ENCODE peak calls at places on chromosome 5, in eight cellular contexts. E is CD4-positive, alpha-beta T cell; M is mammary epithelial cell; R is tibial artery; S is BE2C; T is osteocyte; C is osteoblast; Z is left lung. D is an unnamed sample.

GRCh38 chr5:74638776-74639537 is 1.6 kb downstream of the ENC1 start:
- DNase-seq in E (no peak), M (no peak), R (no peak), S (no peak), T (no peak), C (peak), Z (no peak), D (no peak)

GRCh38 chr5:54469655-54470054 is 14.2 kb downstream of the HSPB3 start:
- DNase-seq in E (no peak), M (no peak), R (no peak), S (no peak), T (no peak), C (peak), Z (no peak), D (no peak)

GRCh38 chr5:123429993-123430392 is 6.8 kb upstream of the CEP120 start:
- DNase-seq in E (no peak), M (peak), R (no peak), S (no peak), T (no peak), C (peak), Z (peak), D (no peak)

GRCh38 chr5:78574157-78574673 is 74.4 kb downstream of the LHFPL2 start:
- DNase-seq in E (no peak), M (no peak), R (no peak), S (no peak), T (no peak), C (no peak), Z (peak), D (no peak)

GRCh38 chr5:1536298-1537165 is 12.8 kb upstream of the LPCAT1 start:
- DNase-seq in E (peak), M (no peak), R (peak), S (no peak), T (peak), C (peak), Z (no peak), D (no peak)

GRCh38 chr5:132233811-132234683 is 6.4 kb upstream of the P4HA2 start:
- DNase-seq in E (no peak), M (peak), R (peak), S (no peak), T (no peak), C (no peak), Z (peak), D (no peak)

GRCh38 chr5:138948391-138949222 is 73.5 kb upstream of the LRRTM2 start:
- DNase-seq in E (no peak), M (no peak), R (peak), S (peak), T (no peak), C (no peak), Z (no peak), D (no peak)

GRCh38 chr5:133203317-133204305 is 151.8 kb downstream of the HSPA4 start:
- DNase-seq in E (no peak), M (no peak), R (no peak), S (peak), T (peak), C (no peak), Z (no peak), D (no peak)

GRCh38 chr5:14054965-14055963 is 87.9 kb upstream of the TRIO start:
- DNase-seq in E (no peak), M (peak), R (no peak), S (no peak), T (no peak), C (no peak), Z (no peak), D (no peak)

GRCh38 chr5:2149196-2149541 is 266.4 kb upstream of the IRX4 start:
- DNase-seq in E (no peak), M (peak), R (no peak), S (no peak), T (no peak), C (peak), Z (no peak), D (no peak)

GRCh38 chr5:33850100-33850594 is 41.6 kb downstream of the ADAMTS12 start:
- DNase-seq in E (no peak), M (peak), R (no peak), S (no peak), T (no peak), C (no peak), Z (no peak), D (no peak)

GRCh38 chr5:154945695-154946301 is 4.9 kb downstream of the MRPL22 start:
- DNase-seq in E (no peak), M (no peak), R (no peak), S (no peak), T (no peak), C (no peak), Z (no peak), D (no peak)
- TF ChIP-seq CTCF in E (peak), M (peak), R (peak), S (peak), T (peak), C (peak), Z (peak), D (peak)

DNA sequence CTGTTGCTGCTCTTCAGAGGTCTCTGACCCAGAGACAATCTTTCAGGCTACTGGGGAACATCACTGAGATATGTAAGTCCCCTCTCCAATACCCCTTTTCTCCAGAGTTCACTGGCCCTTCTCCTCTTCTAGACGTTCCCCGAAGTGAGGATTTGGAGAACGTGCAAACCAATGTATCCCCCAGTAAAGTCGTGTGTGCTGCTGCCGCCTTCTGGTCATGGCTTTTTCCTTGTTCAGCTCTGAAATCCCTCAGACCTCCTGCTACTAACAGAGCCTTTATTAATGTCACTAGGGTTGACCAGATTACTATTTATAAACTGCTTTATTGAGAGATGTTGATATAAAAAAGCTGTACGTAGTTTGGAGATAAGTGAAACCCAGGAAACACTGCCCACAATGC is 1028.6 kb downstream of the CDH9 start:
- DNase-seq in E (no peak), M (no peak), R (no peak), S (peak), T (no peak), C (no peak), Z (no peak), D (peak)
- TF ChIP-seq CTCF in E (no peak), M (no peak), R (no peak), S (peak), T (no peak), C (no peak), Z (no peak), D (peak)

DNA sequence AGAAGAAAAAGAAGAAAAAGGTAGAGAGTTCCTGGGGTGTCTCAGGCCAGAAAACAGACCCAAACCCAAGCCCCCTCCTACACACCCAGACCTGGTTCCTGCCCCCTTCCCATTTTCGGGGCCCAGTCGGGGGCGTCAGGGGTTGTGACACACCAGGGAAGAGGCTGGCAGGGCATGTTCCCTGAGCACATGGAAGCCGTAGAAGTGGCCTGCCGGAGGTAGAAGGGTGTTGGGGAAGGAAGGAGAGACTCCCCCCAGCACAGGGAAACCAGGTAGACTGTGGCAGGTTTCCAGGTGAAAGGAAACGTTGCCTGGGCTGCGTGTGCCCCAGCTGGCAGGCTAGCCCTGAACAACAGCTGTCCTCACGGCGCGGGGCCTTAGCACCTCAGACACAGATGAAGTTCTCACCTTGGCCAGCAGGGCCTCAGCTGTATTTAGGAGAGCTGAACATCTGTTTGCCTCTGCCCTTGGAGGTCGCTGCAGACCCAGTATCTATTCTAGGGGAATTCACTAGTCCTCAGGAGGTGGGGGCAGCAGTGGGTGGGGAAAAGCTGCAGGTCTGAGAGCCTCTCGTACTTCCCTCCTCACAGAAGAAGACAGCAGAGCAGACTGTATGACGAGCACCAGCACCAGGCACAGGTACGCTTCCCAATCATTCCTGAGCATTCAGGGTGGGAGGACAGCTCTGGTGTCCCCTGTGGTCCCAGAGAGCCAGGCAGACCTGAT is 14.1 kb downstream of the CD74 start:
- DNase-seq in E (no peak), M (no peak), R (no peak), S (peak), T (no peak), C (peak), Z (no peak), D (no peak)
- TF ChIP-seq CTCF in E (no peak), M (peak), R (peak), S (peak), T (no peak), C (peak), Z (no peak), D (peak)

GRCh38 chr5:82885657-82886389 is 191.4 kb downstream of the TMEM167A start:
- DNase-seq in E (no peak), M (peak), R (no peak), S (peak), T (no peak), C (no peak), Z (no peak), D (no peak)
- TF ChIP-seq CTCF in E (no peak), M (peak), R (no peak), S (peak), T (no peak), C (no peak), Z (no peak), D (no peak)

DNA sequence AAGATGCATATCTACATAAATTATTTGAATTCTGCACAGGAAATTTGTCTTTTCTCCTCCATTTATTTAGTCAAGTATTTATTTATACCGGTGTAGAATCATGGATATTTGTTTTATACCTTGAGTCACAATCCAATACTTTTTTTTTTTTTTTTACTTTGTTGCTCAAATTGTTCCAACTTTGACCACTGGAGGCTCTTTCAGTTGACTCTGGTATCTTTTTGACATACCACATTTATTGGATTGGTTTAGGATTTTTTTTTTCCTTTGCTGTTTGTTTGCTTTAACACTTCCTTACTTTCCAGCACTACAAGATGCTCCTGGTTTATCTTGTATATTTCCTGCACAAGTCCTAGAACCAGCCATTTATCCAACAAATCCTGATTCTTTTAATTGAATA is 543.1 kb upstream of the RIOK2 start:
- DNase-seq in E (no peak), M (no peak), R (no peak), S (no peak), T (no peak), C (no peak), Z (no peak), D (no peak)
- TF ChIP-seq CTCF in E (no peak), M (peak), R (no peak), S (peak), T (no peak), C (peak), Z (no peak), D (peak)

GRCh38 chr5:10460252-10460906 is 18.7 kb downstream of the ROPN1L start:
- DNase-seq in E (no peak), M (no peak), R (no peak), S (peak), T (no peak), C (peak), Z (peak), D (no peak)
- TF ChIP-seq CTCF in E (no peak), M (no peak), R (no peak), S (no peak), T (no peak), C (no peak), Z (no peak), D (no peak)

GRCh38 chr5:146564036-146564762 is 48.2 kb upstream of the GPR151 start:
- DNase-seq in E (no peak), M (peak), R (no peak), S (no peak), T (no peak), C (no peak), Z (no peak), D (no peak)

GRCh38 chr5:146561711-146562110 is 45.7 kb upstream of the GPR151 start:
- DNase-seq in E (no peak), M (no peak), R (no peak), S (no peak), T (no peak), C (no peak), Z (no peak), D (no peak)

GRCh38 chr5:146562461-146562860 is 46.5 kb upstream of the GPR151 start:
- DNase-seq in E (no peak), M (no peak), R (no peak), S (no peak), T (no peak), C (no peak), Z (no peak), D (no peak)

GRCh38 chr5:146568161-146568560 is 52.2 kb upstream of the GPR151 start:
- DNase-seq in E (no peak), M (no peak), R (no peak), S (no peak), T (no peak), C (no peak), Z (no peak), D (no peak)

GRCh38 chr5:146565764-146566163 is 49.8 kb upstream of the GPR151 start:
- DNase-seq in E (peak), M (peak), R (no peak), S (peak), T (no peak), C (peak), Z (no peak), D (peak)
- TF ChIP-seq CTCF in E (peak), M (peak), R (peak), S (peak), T (peak), C (peak), Z (peak), D (peak)

DNA sequence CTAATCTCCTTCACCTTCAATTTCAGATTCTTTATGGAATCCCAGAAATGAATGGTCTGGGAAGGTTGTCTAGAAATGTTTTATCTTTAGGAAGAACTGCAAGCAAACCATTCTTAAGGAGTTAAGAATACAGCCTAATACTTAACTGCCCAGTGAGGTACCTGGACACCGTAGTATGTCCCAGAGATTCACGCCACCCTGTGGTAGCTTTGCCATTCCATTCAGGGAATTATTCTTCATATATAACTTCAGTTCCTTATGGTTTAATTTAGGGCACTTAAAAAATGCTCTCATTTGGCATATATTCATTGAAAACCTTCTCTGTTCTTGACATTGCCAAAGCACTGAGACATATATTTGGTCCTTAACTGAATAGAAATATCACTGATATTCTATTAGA is 49.7 kb downstream of the ACTBL2 start:
- DNase-seq in E (no peak), M (peak), R (no peak), S (peak), T (no peak), C (no peak), Z (no peak), D (no peak)
- TF ChIP-seq CTCF in E (no peak), M (peak), R (no peak), S (peak), T (no peak), C (peak), Z (peak), D (peak)

GRCh38 chr5:157379983-157380382 is 80.0 kb upstream of the NIPAL4 start:
- DNase-seq in E (no peak), M (no peak), R (no peak), S (no peak), T (peak), C (no peak), Z (no peak), D (no peak)

GRCh38 chr5:157383151-157383810 is 76.7 kb upstream of the NIPAL4 start:
- DNase-seq in E (no peak), M (no peak), R (no peak), S (no peak), T (peak), C (no peak), Z (no peak), D (no peak)

GRCh38 chr5:157381746-157382145 is 78.3 kb upstream of the NIPAL4 start:
- DNase-seq in E (no peak), M (no peak), R (no peak), S (no peak), T (peak), C (no peak), Z (no peak), D (no peak)

GRCh38 chr5:157378509-157378908 is 81.5 kb upstream of the NIPAL4 start:
- DNase-seq in E (no peak), M (no peak), R (no peak), S (no peak), T (peak), C (no peak), Z (no peak), D (no peak)
- TF ChIP-seq CTCF in E (no peak), M (peak), R (no peak), S (no peak), T (no peak), C (no peak), Z (no peak), D (no peak)

DNA sequence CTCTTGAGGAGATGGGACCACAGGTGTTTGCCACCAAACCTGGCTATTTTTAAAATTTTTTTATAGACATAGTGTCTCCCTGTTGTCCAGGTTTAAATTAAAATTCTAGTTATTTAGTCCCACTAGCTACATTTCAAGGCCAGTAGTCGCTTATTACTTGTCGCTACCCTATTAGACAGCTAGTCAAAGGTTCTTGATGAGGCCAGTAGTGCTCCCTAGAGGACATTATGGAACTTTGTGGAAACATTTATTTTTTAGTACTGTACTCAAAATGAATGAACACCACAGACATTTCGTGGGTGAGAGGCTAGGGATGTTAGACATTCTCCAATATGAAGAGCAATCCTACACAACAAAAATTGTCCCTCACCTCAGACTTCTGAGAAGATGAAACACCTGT is 14.4 kb upstream of the GRXCR2 start:
- DNase-seq in E (no peak), M (no peak), R (no peak), S (no peak), T (no peak), C (no peak), Z (no peak), D (no peak)
- TF ChIP-seq CTCF in E (no peak), M (no peak), R (no peak), S (no peak), T (no peak), C (no peak), Z (no peak), D (peak)

D was measured in neural crest cell.